ENCODE peak calls at places on chromosome 10, in five cellular contexts. One of them, this sample, is unnamed.

GRCh38 chr10:97915761-97916160 is 66.1 kb downstream of the GOLGA7B start:
- DNase-seq in mucosa of descending colon: no peak
- DNase-seq in dermis microvascular lymphatic vessel endothelial cell: no peak
- DNase-seq in left ventricle myocardium superior: no peak
- DNase-seq in stimulated activated CD4-positive, alpha-beta T cell treated with anti-CD3 and anti-CD28 coated beads, Interleukin-15, amount 100 ng/mL, for 24 hours: no peak
- DNase-seq in this sample: peak; percentile 79

GRCh38 chr10:1374901-1375804 is 319.0 kb downstream of the WDR37 start:
- DNase-seq in mucosa of descending colon: no peak
- DNase-seq in dermis microvascular lymphatic vessel endothelial cell: no peak
- DNase-seq in left ventricle myocardium superior: no peak
- DNase-seq in stimulated activated CD4-positive, alpha-beta T cell treated with anti-CD3 and anti-CD28 coated beads, Interleukin-15, amount 100 ng/mL, for 24 hours: no peak
- DNase-seq in this sample: no peak

GRCh38 chr10:122126763-122127659 is 138.0 kb downstream of the TACC2 start:
- DNase-seq in mucosa of descending colon: no peak
- DNase-seq in dermis microvascular lymphatic vessel endothelial cell: no peak
- DNase-seq in left ventricle myocardium superior: no peak
- DNase-seq in stimulated activated CD4-positive, alpha-beta T cell treated with anti-CD3 and anti-CD28 coated beads, Interleukin-15, amount 100 ng/mL, for 24 hours: no peak
- DNase-seq in this sample: no peak

GRCh38 chr10:75000748-75001321 is 110.6 kb upstream of the SAMD8 start:
- DNase-seq in mucosa of descending colon: no peak
- DNase-seq in dermis microvascular lymphatic vessel endothelial cell: no peak
- DNase-seq in left ventricle myocardium superior: no peak
- DNase-seq in stimulated activated CD4-positive, alpha-beta T cell treated with anti-CD3 and anti-CD28 coated beads, Interleukin-15, amount 100 ng/mL, for 24 hours: peak; percentile 25
- DNase-seq in this sample: no peak

GRCh38 chr10:68096913-68097509 is 12.3 kb upstream of the MYPN start:
- DNase-seq in mucosa of descending colon: no peak
- DNase-seq in dermis microvascular lymphatic vessel endothelial cell: no peak
- DNase-seq in left ventricle myocardium superior: no peak
- DNase-seq in stimulated activated CD4-positive, alpha-beta T cell treated with anti-CD3 and anti-CD28 coated beads, Interleukin-15, amount 100 ng/mL, for 24 hours: no peak
- DNase-seq in this sample: peak; percentile 41

GRCh38 chr10:3806603-3807002 is 21.6 kb upstream of the KLF6 start:
- DNase-seq in mucosa of descending colon: no peak
- DNase-seq in dermis microvascular lymphatic vessel endothelial cell: peak; percentile 50
- DNase-seq in left ventricle myocardium superior: no peak
- DNase-seq in stimulated activated CD4-positive, alpha-beta T cell treated with anti-CD3 and anti-CD28 coated beads, Interleukin-15, amount 100 ng/mL, for 24 hours: no peak
- DNase-seq in this sample: no peak

GRCh38 chr10:69337312-69338132 is 59.2 kb downstream of the HK1 start:
- DNase-seq in mucosa of descending colon: no peak
- DNase-seq in dermis microvascular lymphatic vessel endothelial cell: no peak
- DNase-seq in left ventricle myocardium superior: peak; percentile 73
- DNase-seq in stimulated activated CD4-positive, alpha-beta T cell treated with anti-CD3 and anti-CD28 coated beads, Interleukin-15, amount 100 ng/mL, for 24 hours: no peak
- DNase-seq in this sample: no peak

GRCh38 chr10:27713906-27714305 is 31.7 kb downstream of the MKX start:
- DNase-seq in mucosa of descending colon: no peak
- DNase-seq in dermis microvascular lymphatic vessel endothelial cell: no peak
- DNase-seq in left ventricle myocardium superior: no peak
- DNase-seq in stimulated activated CD4-positive, alpha-beta T cell treated with anti-CD3 and anti-CD28 coated beads, Interleukin-15, amount 100 ng/mL, for 24 hours: no peak
- DNase-seq in this sample: no peak

GRCh38 chr10:625751-626711 is 63.4 kb downstream of the DIP2C start:
- DNase-seq in mucosa of descending colon: peak; percentile 28
- DNase-seq in dermis microvascular lymphatic vessel endothelial cell: no peak
- DNase-seq in left ventricle myocardium superior: no peak
- DNase-seq in stimulated activated CD4-positive, alpha-beta T cell treated with anti-CD3 and anti-CD28 coated beads, Interleukin-15, amount 100 ng/mL, for 24 hours: no peak
- DNase-seq in this sample: no peak

GRCh38 chr10:76352300-76352699 is 920.9 kb downstream of the LRMDA start:
- DNase-seq in mucosa of descending colon: no peak
- DNase-seq in dermis microvascular lymphatic vessel endothelial cell: peak; percentile 75
- DNase-seq in left ventricle myocardium superior: no peak
- DNase-seq in stimulated activated CD4-positive, alpha-beta T cell treated with anti-CD3 and anti-CD28 coated beads, Interleukin-15, amount 100 ng/mL, for 24 hours: no peak
- DNase-seq in this sample: no peak

GRCh38 chr10:132107211-132107946 is 41.6 kb downstream of the JAKMIP3 start:
- DNase-seq in mucosa of descending colon: no peak
- DNase-seq in dermis microvascular lymphatic vessel endothelial cell: no peak
- DNase-seq in left ventricle myocardium superior: no peak
- DNase-seq in stimulated activated CD4-positive, alpha-beta T cell treated with anti-CD3 and anti-CD28 coated beads, Interleukin-15, amount 100 ng/mL, for 24 hours: no peak
- DNase-seq in this sample: no peak